ENCODE peak calls at places on chromosomes 1 and 21, in five cellular contexts. One of them, this sample, is unnamed. For H3K27me3, the result is how much of the 10 kb centered on the place peaks cover.

GRCh38 chr1:229434641-229435051 is 752 bp upstream of the ACTA1 start:
- DNase-seq in Peyer's patch: no peak
- DNase-seq in body of pancreas: no peak
- DNase-seq in thyroid gland: no peak
- DNase-seq in HCT116: no peak
- DNase-seq in this sample: no peak

GRCh38 chr1:91502882-91503184 is 2.2 kb downstream of the CDC7 start:
- DNase-seq in Peyer's patch: no peak
- DNase-seq in body of pancreas: no peak
- DNase-seq in thyroid gland: no peak
- DNase-seq in HCT116: no peak
- DNase-seq in this sample: no peak

GRCh38 chr1:145872421-145872891 is 13.2 kb downstream of the ANKRD35 start:
- DNase-seq in Peyer's patch: no peak
- DNase-seq in body of pancreas: peak
- DNase-seq in thyroid gland: no peak
- DNase-seq in HCT116: no peak
- DNase-seq in this sample: no peak

GRCh38 chr1:222106369-222106768 is 364.5 kb upstream of the DUSP10 start:
- DNase-seq in Peyer's patch: no peak
- DNase-seq in body of pancreas: no peak
- DNase-seq in thyroid gland: peak
- DNase-seq in HCT116: no peak
- DNase-seq in this sample: no peak

GRCh38 chr1:110873856-110874255 is 908 bp downstream of the CD53 start:
- DNase-seq in Peyer's patch: no peak
- DNase-seq in body of pancreas: no peak
- DNase-seq in thyroid gland: no peak
- DNase-seq in HCT116: no peak
- DNase-seq in this sample: no peak

GRCh38 chr1:214332950-214333798 is 52.2 kb downstream of the SMYD2 start:
- DNase-seq in Peyer's patch: peak
- DNase-seq in body of pancreas: peak
- DNase-seq in thyroid gland: peak
- DNase-seq in HCT116: peak
- DNase-seq in this sample: no peak

GRCh38 chr1:84920159-84920558 is 27.2 kb upstream of the LPAR3 start:
- DNase-seq in Peyer's patch: no peak
- DNase-seq in body of pancreas: no peak
- DNase-seq in thyroid gland: no peak
- DNase-seq in HCT116: no peak
- DNase-seq in this sample: no peak

GRCh38 chr21:25639167-25639921 is at the start of gene JAM2:
- DNase-seq in Peyer's patch: peak
- DNase-seq in body of pancreas: peak
- DNase-seq in thyroid gland: peak
- DNase-seq in HCT116: no peak
- DNase-seq in this sample: no peak

GRCh38 chr1:225318706-225319575 is 108.9 kb downstream of the LBR start:
- DNase-seq in Peyer's patch: no peak
- DNase-seq in body of pancreas: peak
- DNase-seq in thyroid gland: peak
- DNase-seq in HCT116: peak
- DNase-seq in this sample: no peak

GRCh38 chr1:12071892-12072291 is 8.8 kb downstream of the TNFRSF8 start:
- DNase-seq in Peyer's patch: no peak
- DNase-seq in body of pancreas: no peak
- DNase-seq in thyroid gland: no peak
- DNase-seq in HCT116: no peak
- DNase-seq in this sample: no peak

GRCh38 chr1:47823016-47823843 is 174.0 kb downstream of the TRABD2B start:
- DNase-seq in Peyer's patch: no peak
- DNase-seq in body of pancreas: no peak
- DNase-seq in thyroid gland: no peak
- DNase-seq in HCT116: no peak
- DNase-seq in this sample: no peak

GRCh38 chr21:42850866-42851391 is 28.4 kb downstream of the WDR4 start:
- DNase-seq in Peyer's patch: no peak
- DNase-seq in body of pancreas: no peak
- DNase-seq in thyroid gland: no peak
- DNase-seq in HCT116: no peak
- DNase-seq in this sample: no peak

GRCh38 chr1:211606914-211607751 is 28.2 kb upstream of the SLC30A1 start:
- DNase-seq in Peyer's patch: no peak
- DNase-seq in body of pancreas: no peak
- DNase-seq in thyroid gland: no peak
- DNase-seq in HCT116: no peak
- DNase-seq in this sample: peak

GRCh38 chr1:53145619-53145941 is 3.1 kb upstream of the SLC1A7 start:
- DNase-seq in Peyer's patch: no peak
- DNase-seq in body of pancreas: no peak
- DNase-seq in thyroid gland: no peak
- DNase-seq in HCT116: no peak
- DNase-seq in this sample: no peak

GRCh38 chr1:234617135-234617985 is 7.4 kb upstream of the IRF2BP2 start:
- DNase-seq in Peyer's patch: no peak
- DNase-seq in body of pancreas: no peak
- DNase-seq in thyroid gland: no peak
- DNase-seq in HCT116: no peak
- DNase-seq in this sample: no peak

GRCh38 chr1:151327903-151328674 is 873 bp upstream of the PI4KB start:
- DNase-seq in Peyer's patch: peak
- DNase-seq in body of pancreas: peak
- DNase-seq in thyroid gland: peak
- DNase-seq in HCT116: no peak
- DNase-seq in this sample: no peak

GRCh38 chr1:186474208-186474607 is 13.3 kb upstream of the PDC start:
- DNase-seq in Peyer's patch: no peak
- DNase-seq in body of pancreas: no peak
- DNase-seq in thyroid gland: no peak
- DNase-seq in HCT116: no peak
- DNase-seq in this sample: no peak

GRCh38 chr21:41651830-41652229 is 115.0 kb downstream of the RIPK4 start:
- DNase-seq in Peyer's patch: peak
- DNase-seq in body of pancreas: no peak
- DNase-seq in thyroid gland: no peak
- DNase-seq in HCT116: no peak
- DNase-seq in this sample: no peak

GRCh38 chr1:211183924-211184323 is 50.0 kb upstream of the KCNH1 start:
- DNase-seq in Peyer's patch: no peak
- DNase-seq in body of pancreas: no peak
- DNase-seq in thyroid gland: no peak
- DNase-seq in HCT116: no peak
- DNase-seq in this sample: no peak

GRCh38 chr1:47498551-47498950 is 60.7 kb downstream of the FOXD2 start:
- DNase-seq in Peyer's patch: no peak
- DNase-seq in body of pancreas: no peak
- DNase-seq in thyroid gland: no peak
- DNase-seq in HCT116: no peak
- DNase-seq in this sample: no peak

GRCh38 chr1:210541680-210542358 is 213.1 kb downstream of the HHAT start:
- DNase-seq in Peyer's patch: no peak
- DNase-seq in body of pancreas: no peak
- DNase-seq in thyroid gland: no peak
- DNase-seq in HCT116: no peak
- DNase-seq in this sample: no peak

GRCh38 chr1:12553963-12554362 is 64.0 kb downstream of the DHRS3 start:
- DNase-seq in Peyer's patch: no peak
- DNase-seq in body of pancreas: no peak
- DNase-seq in thyroid gland: no peak
- DNase-seq in HCT116: peak
- DNase-seq in this sample: no peak

DNA sequence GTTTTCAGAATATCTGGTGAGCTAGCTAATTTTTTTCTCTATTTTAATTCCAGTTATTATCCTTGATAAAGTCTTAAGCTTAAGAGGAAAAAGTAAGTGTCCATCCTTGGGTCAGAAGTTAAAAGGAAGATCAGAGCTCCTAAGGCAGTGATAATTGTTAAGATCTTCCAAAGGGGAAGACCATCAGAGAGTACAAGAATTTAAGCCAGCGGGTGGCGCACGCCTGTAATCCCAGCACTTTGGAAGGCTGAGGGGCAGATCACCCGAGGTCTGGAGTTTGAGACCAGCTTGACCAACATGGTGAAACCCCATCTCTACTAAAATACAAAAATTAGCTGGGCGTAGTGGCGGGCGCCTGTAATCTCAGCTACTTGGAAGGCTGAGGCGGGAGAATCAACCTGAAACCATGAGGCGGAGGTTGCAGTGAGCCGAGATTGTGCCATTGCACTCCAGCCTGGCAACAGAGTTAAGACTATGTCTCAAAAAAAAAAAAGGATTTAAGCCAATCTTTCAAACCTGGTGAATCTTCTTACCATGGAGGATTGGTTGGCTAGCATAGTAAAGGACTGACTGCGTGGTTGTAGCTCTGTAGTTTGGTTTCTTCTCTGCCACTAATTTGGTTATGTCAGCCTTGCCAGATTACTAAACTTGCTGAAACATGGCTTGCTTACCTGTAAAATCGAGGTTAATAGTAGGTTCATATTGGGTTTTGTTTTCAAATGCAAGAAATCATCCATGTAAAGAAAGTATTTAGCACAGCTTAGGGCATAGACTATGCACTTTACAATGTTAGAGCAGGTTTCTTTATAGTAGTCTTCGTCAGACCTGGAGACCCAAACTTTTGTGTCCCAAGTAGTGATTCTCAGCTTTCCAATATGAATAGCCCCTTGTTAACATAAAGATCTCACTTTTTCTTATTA is 15.9 kb downstream of the AKIRIN1 start:
- DNase-seq in Peyer's patch: no peak
- DNase-seq in body of pancreas: no peak
- DNase-seq in thyroid gland: no peak
- DNase-seq in HCT116: no peak
- DNase-seq in this sample: no peak
- TF ChIP-seq POLR2A in Peyer's patch: no peak
- TF ChIP-seq POLR2A in body of pancreas: no peak
- TF ChIP-seq POLR2A in thyroid gland: no peak
- TF ChIP-seq POLR2A in HCT116: no peak
- TF ChIP-seq POLR2A in this sample: no peak

DNA sequence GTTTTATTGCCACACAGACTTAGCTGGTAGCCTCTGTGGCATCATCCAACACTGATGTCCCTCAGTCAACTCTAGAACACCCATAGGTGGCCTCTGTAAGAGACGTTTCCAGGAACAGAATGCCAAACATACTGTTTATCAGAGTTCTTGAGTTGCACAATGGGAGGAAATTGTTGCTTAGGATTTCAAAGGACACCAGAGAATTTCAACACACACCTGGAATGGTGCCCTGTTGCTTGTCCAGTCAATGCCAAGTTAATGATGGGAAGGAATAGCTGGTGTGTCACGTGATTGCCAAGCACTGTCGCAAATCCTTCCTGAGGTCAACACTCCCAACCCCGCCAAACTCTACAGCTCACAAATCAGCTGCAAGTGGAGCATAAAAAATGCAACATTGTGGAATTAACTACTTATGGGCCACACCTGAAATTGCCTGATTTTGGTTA is 28.6 kb upstream of the DUSP23 start:
- DNase-seq in Peyer's patch: no peak
- DNase-seq in body of pancreas: peak
- DNase-seq in thyroid gland: peak
- DNase-seq in HCT116: no peak
- DNase-seq in this sample: peak
- H3K27me3 ChIP-seq in Peyer's patch: under half
- H3K27me3 ChIP-seq in body of pancreas: under half
- H3K27me3 ChIP-seq in thyroid gland: under half
- H3K27me3 ChIP-seq in HCT116: under half
- H3K27me3 ChIP-seq in this sample: under half

DNA sequence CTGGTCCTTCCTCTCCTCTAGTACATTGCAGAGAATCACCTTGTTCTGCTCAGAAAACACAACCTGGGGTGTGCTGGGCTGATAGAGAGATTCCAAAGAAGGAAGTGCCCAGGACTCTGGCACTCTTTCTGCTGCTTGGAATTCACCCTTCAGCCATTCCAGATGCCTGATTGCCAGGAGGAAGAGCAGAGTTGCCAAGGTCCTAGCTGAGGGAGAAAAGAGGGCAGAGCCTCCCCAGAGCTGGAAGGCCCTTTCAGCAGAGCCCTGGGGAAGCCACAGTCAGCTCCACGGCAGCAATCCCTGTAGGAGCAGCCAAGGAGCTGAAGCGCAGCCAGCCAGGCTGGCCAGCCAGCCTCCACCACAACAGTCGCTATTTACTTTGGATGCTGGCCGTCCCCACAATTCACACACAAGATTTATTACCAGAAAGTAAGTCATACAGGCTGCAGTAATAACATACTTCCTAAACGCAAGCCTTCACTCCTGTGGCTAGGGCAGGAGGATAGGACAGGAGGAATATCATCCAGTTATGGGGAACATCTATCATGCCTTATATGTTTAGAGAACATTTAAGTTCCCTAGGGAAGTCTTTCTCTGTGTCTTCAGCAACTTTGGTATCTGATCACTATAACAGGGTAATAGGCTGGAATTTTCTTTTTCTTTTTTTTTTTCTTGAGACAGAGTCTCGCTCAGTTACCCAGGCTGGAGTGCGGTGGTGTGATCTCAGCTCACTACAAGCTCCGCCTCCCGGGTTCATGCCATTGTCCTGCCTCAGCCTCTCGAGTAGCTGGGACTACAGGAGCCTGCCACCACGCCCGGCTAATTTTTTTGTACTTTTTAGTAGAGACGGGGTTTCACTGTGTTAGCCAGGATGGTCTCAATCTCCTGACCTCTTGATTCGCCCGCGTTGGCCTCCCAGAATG is 36.6 kb upstream of the SLC44A3 start:
- DNase-seq in Peyer's patch: peak
- DNase-seq in body of pancreas: peak
- DNase-seq in thyroid gland: peak
- DNase-seq in HCT116: no peak
- DNase-seq in this sample: no peak
- H3K4me3 ChIP-seq in Peyer's patch: no peak
- H3K4me3 ChIP-seq in body of pancreas: no peak
- H3K4me3 ChIP-seq in thyroid gland: no peak
- H3K4me3 ChIP-seq in HCT116: no peak
- H3K4me3 ChIP-seq in this sample: no peak

DNA sequence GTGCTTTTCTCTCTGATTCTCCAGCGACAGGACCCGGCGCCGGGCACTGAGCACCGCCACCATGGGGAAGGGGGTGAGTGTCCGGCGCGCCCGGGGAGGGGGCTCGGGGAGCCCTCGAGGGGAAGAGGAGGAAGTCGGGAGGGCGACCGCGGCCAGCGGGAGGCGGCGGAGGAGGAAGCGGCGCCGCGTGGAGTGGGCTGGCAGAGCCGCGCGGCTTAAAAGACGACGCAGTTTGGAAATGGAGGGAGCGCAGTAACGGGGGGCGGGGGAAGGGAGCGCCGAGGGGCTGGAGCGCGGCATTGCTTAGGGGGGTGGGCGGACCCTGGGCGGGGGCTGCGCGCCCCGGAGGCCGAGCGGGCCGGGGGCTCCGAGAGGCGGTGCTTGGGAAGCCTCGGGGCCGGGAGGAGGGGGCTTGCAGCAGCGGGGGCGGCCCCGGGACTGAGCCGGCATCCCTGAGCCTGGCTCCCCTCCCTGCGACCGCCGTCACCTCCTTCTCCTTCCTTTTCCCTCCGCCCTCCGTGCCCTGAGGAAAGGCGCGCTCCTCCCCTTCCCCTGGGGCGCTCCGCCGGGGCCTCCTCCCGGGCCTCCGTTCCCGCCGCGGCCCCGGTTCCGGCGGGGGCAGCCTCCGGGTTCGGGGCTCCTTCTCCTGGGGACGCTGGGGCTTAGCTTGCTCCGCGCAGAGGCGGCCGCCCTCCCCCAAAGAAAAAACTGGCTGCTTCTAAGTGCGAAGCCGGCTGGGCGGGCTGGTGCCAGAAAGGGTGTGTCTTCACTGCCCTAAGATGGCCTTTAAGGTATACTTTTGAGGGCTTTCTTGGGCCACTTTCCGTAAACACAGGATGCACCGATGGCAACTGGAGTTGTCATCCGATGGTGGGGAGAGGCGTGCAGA is 651 bp downstream of the ATP1A1 start:
- DNase-seq in Peyer's patch: peak
- DNase-seq in body of pancreas: peak
- DNase-seq in thyroid gland: peak
- DNase-seq in HCT116: no peak
- DNase-seq in this sample: peak
- TF ChIP-seq POLR2A in Peyer's patch: peak
- TF ChIP-seq POLR2A in body of pancreas: peak
- TF ChIP-seq POLR2A in thyroid gland: peak
- TF ChIP-seq POLR2A in HCT116: no peak
- TF ChIP-seq POLR2A in this sample: no peak

This sample was measured in esophagus squamous epithelium.